ENCODE peak calls at places on chromosomes 5 and 9, in six cellular contexts. H is CD4-positive, alpha-beta memory T cell; J is body of pancreas; P is neural progenitor cell; O is right lobe of liver; B is GM23248. V is an unnamed sample.

GRCh38 chr9:136700309-136700708 is 12.1 kb upstream of the DIPK1B start:
- DNase-seq in H (no peak), J (no peak), P (no peak), O (no peak), B (peak), V (no peak)

GRCh38 chr5:31232273-31232888 is 38.9 kb downstream of the CDH6 start:
- DNase-seq in H (no peak), J (peak), P (peak), O (no peak), B (peak), V (no peak)

GRCh38 chr5:100722657-100723056 is 180.4 kb downstream of the ST8SIA4 start:
- DNase-seq in H (no peak), J (no peak), P (peak), O (no peak), B (no peak), V (no peak)

GRCh38 chr5:72231989-72232703 is 87.9 kb downstream of the MRPS27 start:
- DNase-seq in H (peak), J (no peak), P (no peak), O (no peak), B (no peak), V (no peak)

GRCh38 chr9:27460225-27461023 is 63.7 kb upstream of the IFNK start:
- DNase-seq in H (no peak), J (no peak), P (no peak), O (no peak), B (peak), V (no peak)

GRCh38 chr9:5628530-5629311 is at the start of gene RIC1:
- DNase-seq in H (peak), J (peak), P (peak), O (peak), B (peak), V (peak)

GRCh38 chr9:106933470-106933869 is 70.5 kb downstream of the ZNF462 start:
- DNase-seq in H (no peak), J (no peak), P (no peak), O (no peak), B (no peak), V (no peak)

GRCh38 chr9:10479172-10479571 is 133.6 kb downstream of the PTPRD start:
- DNase-seq in H (no peak), J (no peak), P (peak), O (no peak), B (peak), V (no peak)

GRCh38 chr9:24846248-24846912 is 300.7 kb upstream of the IZUMO3 start:
- DNase-seq in H (no peak), J (no peak), P (no peak), O (no peak), B (no peak), V (no peak)

GRCh38 chr9:101738566-101739183 is at the start of gene GRIN3A:
- DNase-seq in H (no peak), J (peak), P (peak), O (peak), B (peak), V (no peak)

GRCh38 chr9:19203058-19203457 is 27.4 kb upstream of the DENND4C start:
- DNase-seq in H (no peak), J (no peak), P (no peak), O (no peak), B (no peak), V (no peak)

GRCh38 chr5:1823381-1824034 is 22.3 kb downstream of the NDUFS6 start:
- DNase-seq in H (no peak), J (no peak), P (no peak), O (no peak), B (no peak), V (no peak)

GRCh38 chr5:125560476-125561225 is 814.2 kb upstream of the ZNF608 start:
- DNase-seq in H (no peak), J (no peak), P (no peak), O (no peak), B (peak), V (no peak)

GRCh38 chr9:38061326-38061947 is 7.6 kb downstream of the SHB start:
- DNase-seq in H (no peak), J (no peak), P (no peak), O (no peak), B (no peak), V (no peak)

GRCh38 chr5:133421394-133421793 is 190.9 kb downstream of the FSTL4 start:
- DNase-seq in H (no peak), J (no peak), P (peak), O (no peak), B (peak), V (no peak)

DNA sequence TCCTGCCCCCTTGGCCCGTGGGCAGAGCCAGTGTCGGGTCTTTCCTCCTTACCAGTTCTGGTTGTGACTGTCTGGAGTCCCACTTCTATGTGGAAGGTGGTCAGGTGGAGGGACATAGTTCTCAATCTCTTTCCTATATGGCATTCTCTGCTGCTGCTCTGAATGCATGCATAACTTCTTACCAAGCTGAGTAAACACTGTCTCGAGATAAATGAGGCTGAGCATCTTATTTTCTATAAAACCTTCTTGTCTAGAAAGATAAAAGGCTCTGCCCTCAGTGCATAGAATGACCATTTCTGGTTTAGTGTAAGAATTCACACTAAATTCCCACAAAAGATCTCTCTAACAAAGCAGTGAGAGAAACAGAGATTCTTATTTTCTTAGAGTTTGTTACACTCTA is 106.2 kb upstream of the TBC1D2 start:
- DNase-seq in H (no peak), J (no peak), P (no peak), O (no peak), B (no peak), V (no peak)
- H3K4me3 ChIP-seq in H (no peak), J (no peak), P (no peak), O (no peak), B (no peak), V (no peak)

GRCh38 chr5:95730730-95731570 is at the start of gene RHOBTB3:
- DNase-seq in H (peak), J (peak), P (peak), O (peak), B (peak), V (peak)
- H3K4me3 ChIP-seq in H (peak), J (peak), P (peak), O (peak), B (peak), V (peak)

GRCh38 chr5:32473072-32473471 is 28.5 kb upstream of the ZFR start:
- DNase-seq in H (no peak), J (no peak), P (no peak), O (no peak), B (no peak), V (no peak)

GRCh38 chr5:32475338-32476097 is 31.0 kb upstream of the ZFR start:
- DNase-seq in H (no peak), J (no peak), P (peak), O (no peak), B (peak), V (no peak)

GRCh38 chr5:32471784-32472183 is 27.2 kb upstream of the ZFR start:
- DNase-seq in H (no peak), J (peak), P (no peak), O (no peak), B (no peak), V (peak)

GRCh38 chr5:32476891-32477290 is 32.4 kb upstream of the ZFR start:
- DNase-seq in H (no peak), J (no peak), P (no peak), O (no peak), B (no peak), V (no peak)

DNA sequence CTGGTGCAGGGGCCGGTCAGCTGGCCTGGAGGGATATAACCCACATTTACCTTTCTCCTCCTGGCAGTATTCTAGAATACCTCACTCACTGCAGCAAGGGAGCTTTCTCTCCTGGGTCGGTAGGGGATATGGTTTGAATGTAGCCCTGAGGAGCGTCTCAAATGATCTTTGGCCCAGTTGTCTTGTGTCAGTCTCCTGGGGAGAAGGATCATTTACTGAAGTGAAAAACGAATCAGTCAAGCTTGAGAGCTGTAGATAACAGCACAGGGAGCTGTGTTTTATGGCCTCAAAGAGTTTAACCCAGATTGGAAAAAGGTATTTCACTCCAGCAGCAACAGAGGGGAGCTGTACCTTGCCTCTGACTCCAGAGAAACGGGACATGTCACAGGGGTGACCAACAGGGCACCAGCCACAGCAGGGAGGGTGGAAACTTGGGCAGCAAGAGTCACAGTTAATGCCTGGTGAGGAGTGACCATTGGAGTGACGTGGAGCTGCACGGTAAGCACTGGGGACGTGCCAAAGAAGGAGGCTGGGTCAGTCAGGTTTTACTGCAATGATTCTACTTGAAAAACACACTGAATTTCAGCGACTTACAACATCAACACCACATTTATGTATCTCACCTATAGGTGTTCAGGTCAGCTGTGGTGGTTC is 29.8 kb upstream of the ZFR start:
- DNase-seq in H (no peak), J (peak), P (no peak), O (no peak), B (no peak), V (no peak)
- H3K4me3 ChIP-seq in H (no peak), J (no peak), P (no peak), O (no peak), B (no peak), V (no peak)

GRCh38 chr5:150155258-150156032 is at the start of gene PDGFRB:
- DNase-seq in H (no peak), J (peak), P (peak), O (no peak), B (peak), V (peak)

GRCh38 chr5:150153957-150154617 is 1.6 kb downstream of the PDGFRB start:
- DNase-seq in H (no peak), J (no peak), P (peak), O (no peak), B (peak), V (no peak)

GRCh38 chr5:150154618-150155134 is 969 bp downstream of the PDGFRB start:
- DNase-seq in H (no peak), J (no peak), P (no peak), O (no peak), B (peak), V (no peak)

GRCh38 chr5:150156540-150156939 is 895 bp upstream of the PDGFRB start:
- DNase-seq in H (no peak), J (no peak), P (no peak), O (no peak), B (no peak), V (no peak)

GRCh38 chr5:150156033-150156381 is 362 bp upstream of the PDGFRB start:
- DNase-seq in H (no peak), J (no peak), P (no peak), O (no peak), B (no peak), V (no peak)
- H3K4me3 ChIP-seq in H (no peak), J (no peak), P (peak), O (peak), B (peak), V (peak)

GRCh38 chr5:157971466-157972324 is 112.8 kb upstream of the CLINT1 start:
- DNase-seq in H (no peak), J (no peak), P (peak), O (no peak), B (peak), V (no peak)
- H3K4me3 ChIP-seq in H (no peak), J (no peak), P (no peak), O (no peak), B (no peak), V (no peak)